ENCODE peak calls at places on chromosomes 7 and 10, in ten cellular contexts. One of them, this sample, is unnamed.

GRCh38 chr10:61732635-61733278 is 70.0 kb downstream of the CABCOCO1 start:
- DNase-seq in cardiac muscle cell: no peak
- DNase-seq in PC-3: peak
- DNase-seq in CD8-positive, alpha-beta T cell: no peak
- DNase-seq in HFF-Myc: no peak
- DNase-seq in AG04450: no peak
- DNase-seq in progenitor cell of endocrine pancreas: no peak
- DNase-seq in sigmoid colon: no peak
- DNase-seq in gastrocnemius medialis: no peak
- DNase-seq in mammary epithelial cell: no peak
- DNase-seq in this sample: no peak

GRCh38 chr7:155618708-155619633 is 25.5 kb upstream of the RBM33 start:
- DNase-seq in progenitor cell of endocrine pancreas: no peak
- DNase-seq in PC-3: no peak
- DNase-seq in sigmoid colon: no peak
- DNase-seq in mammary epithelial cell: no peak
- DNase-seq in AG04450: no peak
- DNase-seq in CD8-positive, alpha-beta T cell: no peak
- DNase-seq in HFF-Myc: no peak
- DNase-seq in gastrocnemius medialis: no peak
- DNase-seq in cardiac muscle cell: no peak
- DNase-seq in this sample: no peak

GRCh38 chr10:31153692-31154091 is 122.0 kb upstream of the ZNF438 start:
- DNase-seq in AG04450: no peak
- DNase-seq in HFF-Myc: no peak
- DNase-seq in PC-3: no peak
- DNase-seq in mammary epithelial cell: no peak
- DNase-seq in progenitor cell of endocrine pancreas: no peak
- DNase-seq in sigmoid colon: no peak
- DNase-seq in CD8-positive, alpha-beta T cell: no peak
- DNase-seq in cardiac muscle cell: no peak
- DNase-seq in gastrocnemius medialis: no peak
- DNase-seq in this sample: no peak

GRCh38 chr7:37833107-37833817 is 15.1 kb upstream of the NME8 start:
- DNase-seq in cardiac muscle cell: peak
- DNase-seq in AG04450: no peak
- DNase-seq in PC-3: peak
- DNase-seq in mammary epithelial cell: peak
- DNase-seq in HFF-Myc: peak
- DNase-seq in sigmoid colon: peak
- DNase-seq in progenitor cell of endocrine pancreas: no peak
- DNase-seq in gastrocnemius medialis: no peak
- DNase-seq in CD8-positive, alpha-beta T cell: peak
- DNase-seq in this sample: peak

GRCh38 chr10:5551531-5552375 is 27.0 kb downstream of the CALML3 start:
- DNase-seq in progenitor cell of endocrine pancreas: no peak
- DNase-seq in sigmoid colon: peak
- DNase-seq in HFF-Myc: no peak
- DNase-seq in gastrocnemius medialis: no peak
- DNase-seq in PC-3: peak
- DNase-seq in cardiac muscle cell: no peak
- DNase-seq in CD8-positive, alpha-beta T cell: peak
- DNase-seq in AG04450: no peak
- DNase-seq in mammary epithelial cell: peak
- DNase-seq in this sample: no peak

GRCh38 chr7:84188811-84189405 is 5.7 kb downstream of the SEMA3A start:
- DNase-seq in cardiac muscle cell: no peak
- DNase-seq in sigmoid colon: no peak
- DNase-seq in progenitor cell of endocrine pancreas: no peak
- DNase-seq in HFF-Myc: no peak
- DNase-seq in CD8-positive, alpha-beta T cell: no peak
- DNase-seq in AG04450: no peak
- DNase-seq in gastrocnemius medialis: no peak
- DNase-seq in PC-3: peak
- DNase-seq in mammary epithelial cell: no peak
- DNase-seq in this sample: no peak

GRCh38 chr7:106584914-106585759 is 75.8 kb downstream of the CCDC71L start:
- DNase-seq in AG04450: no peak
- DNase-seq in sigmoid colon: no peak
- DNase-seq in CD8-positive, alpha-beta T cell: no peak
- DNase-seq in gastrocnemius medialis: no peak
- DNase-seq in progenitor cell of endocrine pancreas: no peak
- DNase-seq in mammary epithelial cell: no peak
- DNase-seq in PC-3: no peak
- DNase-seq in HFF-Myc: no peak
- DNase-seq in cardiac muscle cell: no peak
- DNase-seq in this sample: no peak

GRCh38 chr10:71774916-71775702 is 1.8 kb upstream of the VSIR start:
- DNase-seq in CD8-positive, alpha-beta T cell: no peak
- DNase-seq in gastrocnemius medialis: peak
- DNase-seq in sigmoid colon: no peak
- DNase-seq in cardiac muscle cell: no peak
- DNase-seq in progenitor cell of endocrine pancreas: no peak
- DNase-seq in PC-3: no peak
- DNase-seq in AG04450: no peak
- DNase-seq in HFF-Myc: no peak
- DNase-seq in mammary epithelial cell: no peak
- DNase-seq in this sample: no peak

GRCh38 chr7:85115006-85115405 is 71.8 kb downstream of the SEMA3D start:
- DNase-seq in cardiac muscle cell: no peak
- DNase-seq in AG04450: no peak
- DNase-seq in sigmoid colon: no peak
- DNase-seq in mammary epithelial cell: peak
- DNase-seq in PC-3: peak
- DNase-seq in CD8-positive, alpha-beta T cell: no peak
- DNase-seq in progenitor cell of endocrine pancreas: no peak
- DNase-seq in gastrocnemius medialis: no peak
- DNase-seq in HFF-Myc: no peak
- DNase-seq in this sample: no peak

GRCh38 chr7:155456772-155457543 is 971 bp upstream of the EN2 start:
- DNase-seq in gastrocnemius medialis: peak
- DNase-seq in PC-3: peak
- DNase-seq in cardiac muscle cell: peak
- DNase-seq in progenitor cell of endocrine pancreas: peak
- DNase-seq in CD8-positive, alpha-beta T cell: no peak
- DNase-seq in mammary epithelial cell: peak
- DNase-seq in HFF-Myc: no peak
- DNase-seq in AG04450: no peak
- DNase-seq in sigmoid colon: peak
- DNase-seq in this sample: no peak

GRCh38 chr7:30206466-30206865 is 71.7 kb downstream of the MTURN start:
- DNase-seq in sigmoid colon: no peak
- DNase-seq in cardiac muscle cell: no peak
- DNase-seq in CD8-positive, alpha-beta T cell: no peak
- DNase-seq in AG04450: no peak
- DNase-seq in mammary epithelial cell: peak
- DNase-seq in PC-3: peak
- DNase-seq in progenitor cell of endocrine pancreas: no peak
- DNase-seq in HFF-Myc: no peak
- DNase-seq in gastrocnemius medialis: no peak
- DNase-seq in this sample: no peak

GRCh38 chr7:95199779-95200558 is 124.4 kb downstream of the PON1 start:
- DNase-seq in mammary epithelial cell: peak
- DNase-seq in AG04450: peak
- DNase-seq in CD8-positive, alpha-beta T cell: no peak
- DNase-seq in gastrocnemius medialis: peak
- DNase-seq in cardiac muscle cell: peak
- DNase-seq in HFF-Myc: no peak
- DNase-seq in sigmoid colon: peak
- DNase-seq in progenitor cell of endocrine pancreas: no peak
- DNase-seq in PC-3: peak
- DNase-seq in this sample: no peak

GRCh38 chr7:69732203-69732602 is 133.9 kb downstream of the AUTS2 start:
- DNase-seq in AG04450: no peak
- DNase-seq in sigmoid colon: no peak
- DNase-seq in progenitor cell of endocrine pancreas: no peak
- DNase-seq in HFF-Myc: no peak
- DNase-seq in CD8-positive, alpha-beta T cell: no peak
- DNase-seq in PC-3: peak
- DNase-seq in mammary epithelial cell: no peak
- DNase-seq in cardiac muscle cell: no peak
- DNase-seq in gastrocnemius medialis: no peak
- DNase-seq in this sample: no peak

GRCh38 chr7:45574521-45575500 is 643 bp downstream of the ADCY1 start:
- DNase-seq in cardiac muscle cell: peak
- DNase-seq in sigmoid colon: peak
- DNase-seq in gastrocnemius medialis: no peak
- DNase-seq in AG04450: no peak
- DNase-seq in progenitor cell of endocrine pancreas: peak
- DNase-seq in mammary epithelial cell: peak
- DNase-seq in CD8-positive, alpha-beta T cell: no peak
- DNase-seq in HFF-Myc: no peak
- DNase-seq in PC-3: peak
- DNase-seq in this sample: no peak
- TF ChIP-seq CTCF in cardiac muscle cell: no peak
- TF ChIP-seq CTCF in sigmoid colon: no peak
- TF ChIP-seq CTCF in gastrocnemius medialis: no peak
- TF ChIP-seq CTCF in AG04450: no peak
- TF ChIP-seq CTCF in progenitor cell of endocrine pancreas: peak
- TF ChIP-seq CTCF in mammary epithelial cell: no peak
- TF ChIP-seq CTCF in CD8-positive, alpha-beta T cell: no peak
- TF ChIP-seq CTCF in HFF-Myc: no peak
- TF ChIP-seq CTCF in PC-3: peak
- TF ChIP-seq CTCF in this sample: no peak

DNA sequence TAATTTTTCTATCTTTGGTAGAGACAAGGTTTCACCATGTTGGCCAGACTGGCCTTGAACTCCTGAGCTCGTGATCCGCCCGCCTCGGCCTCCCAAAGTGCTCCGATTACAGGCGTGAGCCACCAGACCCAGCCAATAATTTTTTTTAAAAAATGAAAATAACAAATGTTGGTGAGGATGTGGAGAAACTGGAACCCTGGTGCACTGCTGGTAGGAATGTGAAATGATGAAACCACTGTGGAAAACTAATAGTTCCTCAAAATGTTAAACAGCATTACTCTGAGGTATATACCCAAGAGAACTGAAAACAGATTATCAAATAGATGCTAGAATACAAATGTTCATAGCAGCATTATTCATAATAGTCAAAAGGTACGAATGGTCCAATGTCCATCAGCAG is 23.0 kb upstream of the YWHAG start:
- DNase-seq in progenitor cell of endocrine pancreas: no peak
- DNase-seq in AG04450: no peak
- DNase-seq in sigmoid colon: no peak
- DNase-seq in gastrocnemius medialis: no peak
- DNase-seq in cardiac muscle cell: no peak
- DNase-seq in PC-3: no peak
- DNase-seq in HFF-Myc: no peak
- DNase-seq in CD8-positive, alpha-beta T cell: no peak
- DNase-seq in mammary epithelial cell: no peak
- DNase-seq in this sample: no peak
- TF ChIP-seq CTCF in progenitor cell of endocrine pancreas: peak
- TF ChIP-seq CTCF in AG04450: peak
- TF ChIP-seq CTCF in sigmoid colon: no peak
- TF ChIP-seq CTCF in gastrocnemius medialis: no peak
- TF ChIP-seq CTCF in cardiac muscle cell: no peak
- TF ChIP-seq CTCF in PC-3: no peak
- TF ChIP-seq CTCF in HFF-Myc: no peak
- TF ChIP-seq CTCF in CD8-positive, alpha-beta T cell: no peak
- TF ChIP-seq CTCF in mammary epithelial cell: peak
- TF ChIP-seq CTCF in this sample: no peak

DNA sequence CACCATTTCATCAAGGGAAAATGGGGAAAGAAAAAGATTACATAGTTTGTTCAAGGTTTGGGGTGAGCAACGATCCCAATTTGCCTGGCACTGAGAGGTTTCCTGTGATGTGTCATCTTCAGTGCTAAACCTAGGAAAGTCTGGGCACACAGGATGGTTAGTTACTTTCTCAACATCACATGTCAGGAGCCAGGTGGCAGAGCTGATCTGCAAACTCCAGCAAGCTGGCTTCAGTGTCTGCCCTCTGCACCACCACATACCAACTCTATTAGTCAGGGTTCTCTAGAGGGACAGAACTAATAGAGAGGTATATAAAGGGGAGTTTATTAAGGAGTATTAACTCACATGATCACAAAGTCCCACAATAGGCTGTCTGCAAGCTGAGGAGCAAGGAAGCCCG is 11.3 kb downstream of the ADAM12 start:
- DNase-seq in progenitor cell of endocrine pancreas: no peak
- DNase-seq in gastrocnemius medialis: no peak
- DNase-seq in AG04450: no peak
- DNase-seq in PC-3: peak
- DNase-seq in HFF-Myc: no peak
- DNase-seq in mammary epithelial cell: peak
- DNase-seq in cardiac muscle cell: no peak
- DNase-seq in sigmoid colon: no peak
- DNase-seq in CD8-positive, alpha-beta T cell: no peak
- DNase-seq in this sample: no peak
- TF ChIP-seq CTCF in progenitor cell of endocrine pancreas: no peak
- TF ChIP-seq CTCF in gastrocnemius medialis: no peak
- TF ChIP-seq CTCF in AG04450: no peak
- TF ChIP-seq CTCF in PC-3: no peak
- TF ChIP-seq CTCF in HFF-Myc: no peak
- TF ChIP-seq CTCF in mammary epithelial cell: peak
- TF ChIP-seq CTCF in cardiac muscle cell: no peak
- TF ChIP-seq CTCF in sigmoid colon: no peak
- TF ChIP-seq CTCF in CD8-positive, alpha-beta T cell: no peak
- TF ChIP-seq CTCF in this sample: no peak

GRCh38 chr7:149666360-149666905 is 107.0 kb downstream of the ZNF467 start:
- DNase-seq in AG04450: no peak
- DNase-seq in sigmoid colon: no peak
- DNase-seq in mammary epithelial cell: peak
- DNase-seq in PC-3: peak
- DNase-seq in progenitor cell of endocrine pancreas: no peak
- DNase-seq in HFF-Myc: no peak
- DNase-seq in cardiac muscle cell: no peak
- DNase-seq in gastrocnemius medialis: no peak
- DNase-seq in CD8-positive, alpha-beta T cell: no peak
- DNase-seq in this sample: no peak

GRCh38 chr7:149664176-149664575 is 109.2 kb downstream of the ZNF467 start:
- DNase-seq in progenitor cell of endocrine pancreas: no peak
- DNase-seq in AG04450: no peak
- DNase-seq in gastrocnemius medialis: no peak
- DNase-seq in cardiac muscle cell: no peak
- DNase-seq in sigmoid colon: no peak
- DNase-seq in CD8-positive, alpha-beta T cell: no peak
- DNase-seq in HFF-Myc: no peak
- DNase-seq in mammary epithelial cell: peak
- DNase-seq in PC-3: no peak
- DNase-seq in this sample: no peak

GRCh38 chr7:149664666-149665065 is 108.7 kb downstream of the ZNF467 start:
- DNase-seq in AG04450: no peak
- DNase-seq in gastrocnemius medialis: no peak
- DNase-seq in cardiac muscle cell: no peak
- DNase-seq in mammary epithelial cell: peak
- DNase-seq in HFF-Myc: no peak
- DNase-seq in CD8-positive, alpha-beta T cell: no peak
- DNase-seq in PC-3: no peak
- DNase-seq in progenitor cell of endocrine pancreas: no peak
- DNase-seq in sigmoid colon: no peak
- DNase-seq in this sample: no peak

DNA sequence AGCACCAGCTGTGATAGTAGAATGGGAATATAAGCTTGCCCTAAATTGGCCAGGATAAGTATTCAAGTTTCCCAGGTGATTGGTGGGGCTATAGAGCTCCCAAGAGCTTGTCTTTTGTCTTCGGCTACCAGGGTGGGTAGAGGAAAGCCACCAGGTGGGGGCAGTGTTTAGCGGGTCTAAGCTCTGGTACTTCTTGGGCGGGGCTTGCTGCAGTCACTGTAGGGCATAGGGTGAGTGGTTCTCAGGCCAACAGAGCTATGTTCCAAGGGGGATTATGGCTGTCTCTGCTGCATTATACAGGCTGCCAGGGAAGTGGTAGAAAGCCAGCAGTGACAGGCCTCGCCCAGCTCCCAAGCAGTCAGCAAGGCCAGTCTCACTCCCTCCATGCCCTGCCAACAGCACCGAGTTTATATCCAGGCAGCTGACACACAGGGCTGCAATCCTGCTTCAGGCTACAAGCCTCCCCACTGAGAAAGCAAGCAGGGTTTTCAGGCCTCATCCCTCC is 110.7 kb downstream of the ZNF467 start:
- DNase-seq in cardiac muscle cell: peak
- DNase-seq in gastrocnemius medialis: peak
- DNase-seq in progenitor cell of endocrine pancreas: peak
- DNase-seq in sigmoid colon: peak
- DNase-seq in AG04450: no peak
- DNase-seq in mammary epithelial cell: peak
- DNase-seq in CD8-positive, alpha-beta T cell: peak
- DNase-seq in PC-3: peak
- DNase-seq in HFF-Myc: peak
- DNase-seq in this sample: peak
- TF ChIP-seq CTCF in cardiac muscle cell: peak
- TF ChIP-seq CTCF in gastrocnemius medialis: peak
- TF ChIP-seq CTCF in progenitor cell of endocrine pancreas: peak
- TF ChIP-seq CTCF in sigmoid colon: peak
- TF ChIP-seq CTCF in AG04450: peak
- TF ChIP-seq CTCF in mammary epithelial cell: peak
- TF ChIP-seq CTCF in CD8-positive, alpha-beta T cell: no peak
- TF ChIP-seq CTCF in PC-3: peak
- TF ChIP-seq CTCF in HFF-Myc: peak
- TF ChIP-seq CTCF in this sample: no peak